ENCODE peak calls at places on chromosome 18, in seven cellular contexts. M is tibial nerve; J is prostate gland; E is PC-9; T is right cardiac atrium; Y is IMR-90; O is CD4-positive, alpha-beta memory T cell. F is an unnamed sample. For H3K9me3, the result is how much of the 10 kb centered on the place peaks cover.

GRCh38 chr18:25349131-25349925 is 2.6 kb downstream of the ZNF521 start:
- DNase-seq in M (no peak), Y (peak), J (no peak), T (peak), E (no peak), O (no peak), F (no peak)

GRCh38 chr18:21369146-21369545 is 127.1 kb downstream of the GREB1L start:
- DNase-seq in E (no peak), O (no peak), J (no peak), Y (no peak), M (no peak), T (no peak), F (no peak)

GRCh38 chr18:1017227-1017626 is 112.6 kb downstream of the ADCYAP1 start:
- DNase-seq in Y (no peak), O (no peak), T (no peak), E (no peak), M (no peak), J (no peak), F (no peak)

GRCh38 chr18:50405582-50406271 is 30.9 kb downstream of the SKA1 start:
- DNase-seq in M (no peak), T (no peak), Y (no peak), E (no peak), J (peak), O (no peak), F (no peak)

GRCh38 chr18:10101293-10101701 is 187.5 kb downstream of the VAPA start:
- DNase-seq in T (peak), E (no peak), O (no peak), Y (no peak), M (no peak), J (no peak), F (no peak)

GRCh38 chr18:7272268-7273049 is 41.6 kb downstream of the LRRC30 start:
- DNase-seq in E (peak), M (peak), T (peak), J (peak), Y (peak), O (no peak), F (no peak)

GRCh38 chr18:25326231-25327042 is 25.5 kb downstream of the ZNF521 start:
- DNase-seq in M (no peak), E (no peak), O (no peak), T (no peak), J (no peak), Y (peak), F (no peak)

GRCh38 chr18:74266161-74266560 is 25.6 kb downstream of the CYB5A start:
- DNase-seq in Y (peak), E (no peak), M (no peak), O (no peak), J (no peak), T (no peak), F (no peak)

GRCh38 chr18:63820694-63821093 is 45.5 kb downstream of the SERPINB7 start:
- DNase-seq in Y (no peak), M (no peak), E (no peak), T (no peak), J (no peak), O (no peak), F (no peak)

GRCh38 chr18:62781262-62781661 is 65.9 kb downstream of the PHLPP1 start:
- DNase-seq in M (no peak), Y (no peak), O (no peak), T (no peak), J (no peak), E (no peak), F (no peak)

GRCh38 chr18:77127769-77128671 is 4.6 kb downstream of the MBP start:
- DNase-seq in J (peak), Y (peak), M (peak), O (peak), T (no peak), E (peak), F (no peak)

GRCh38 chr18:765764-766549 is 46.1 kb downstream of the YES1 start:
- DNase-seq in E (no peak), O (no peak), T (no peak), M (no peak), Y (no peak), J (no peak), F (no peak)

GRCh38 chr18:7082666-7083065 is 34.9 kb downstream of the LAMA1 start:
- DNase-seq in M (no peak), E (no peak), T (no peak), J (no peak), Y (no peak), O (no peak), F (no peak)

GRCh38 chr18:60146220-60146960 is 226.2 kb downstream of the MC4R start:
- DNase-seq in M (no peak), E (no peak), J (no peak), T (no peak), O (no peak), Y (no peak), F (no peak)

GRCh38 chr18:49869354-49869753 is 56.0 kb upstream of the ACAA2 start:
- DNase-seq in J (peak), E (no peak), T (no peak), Y (no peak), M (no peak), O (no peak), F (no peak)

DNA sequence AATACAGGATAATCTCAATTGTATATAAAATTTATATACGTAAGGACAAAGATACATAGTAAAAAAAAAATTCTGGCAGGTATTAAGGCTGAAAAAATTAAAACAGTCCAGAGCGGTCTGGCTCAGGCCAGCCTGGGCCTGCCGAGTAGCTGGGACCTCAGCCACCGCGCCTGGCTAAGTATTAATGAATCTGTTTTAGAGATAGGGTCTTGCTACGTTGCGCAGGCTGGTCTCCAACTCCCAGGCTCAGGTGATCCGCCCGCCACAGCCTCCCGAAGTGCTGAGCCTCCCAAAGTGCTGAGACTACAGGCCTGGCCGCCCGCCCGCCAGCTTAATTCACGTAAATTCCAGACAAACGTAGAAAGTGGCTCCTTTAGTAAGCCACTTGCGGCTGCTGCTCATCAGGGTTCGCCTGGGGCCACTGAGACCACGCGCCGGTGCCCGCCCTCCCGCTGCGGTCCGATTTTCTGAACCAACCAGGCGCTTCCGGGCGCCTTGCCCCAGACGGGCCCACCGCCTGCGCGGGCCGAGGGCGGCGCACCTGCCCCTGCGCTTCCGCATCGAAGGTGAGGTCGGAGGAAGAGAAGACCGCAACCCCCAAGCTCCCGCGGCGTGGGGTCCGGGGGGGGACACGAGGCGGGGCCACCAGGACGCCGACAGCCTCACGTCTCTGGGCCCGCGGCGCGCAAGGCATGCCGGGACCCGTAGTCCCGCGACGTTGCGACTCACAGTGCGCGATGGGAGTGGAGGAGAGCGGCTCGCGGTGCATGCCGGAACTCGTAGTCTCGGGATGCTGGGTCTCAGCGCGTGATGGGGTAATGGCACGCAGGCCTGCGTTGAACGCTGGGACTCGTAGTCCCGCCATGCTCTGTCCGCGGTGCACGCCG is 695 bp upstream of the CTDP1 start:
- DNase-seq in M (peak), Y (peak), E (peak), O (peak), T (peak), J (peak), F (peak)
- H3K9me3 ChIP-seq in M (under half), Y (under half), E (under half), O (under half), T (under half), J (under half), F (under half)

GRCh38 chr18:44231936-44232335 is 448.8 kb upstream of the SETBP1 start:
- DNase-seq in E (no peak), Y (no peak), O (no peak), M (no peak), J (no peak), T (no peak), F (no peak)

GRCh38 chr18:44238449-44238848 is 442.2 kb upstream of the SETBP1 start:
- DNase-seq in J (no peak), M (no peak), T (no peak), E (no peak), O (no peak), Y (no peak), F (no peak)

GRCh38 chr18:44229693-44230108 is 451.0 kb upstream of the SETBP1 start:
- DNase-seq in T (peak), Y (peak), O (no peak), J (peak), E (no peak), M (peak), F (no peak)

DNA sequence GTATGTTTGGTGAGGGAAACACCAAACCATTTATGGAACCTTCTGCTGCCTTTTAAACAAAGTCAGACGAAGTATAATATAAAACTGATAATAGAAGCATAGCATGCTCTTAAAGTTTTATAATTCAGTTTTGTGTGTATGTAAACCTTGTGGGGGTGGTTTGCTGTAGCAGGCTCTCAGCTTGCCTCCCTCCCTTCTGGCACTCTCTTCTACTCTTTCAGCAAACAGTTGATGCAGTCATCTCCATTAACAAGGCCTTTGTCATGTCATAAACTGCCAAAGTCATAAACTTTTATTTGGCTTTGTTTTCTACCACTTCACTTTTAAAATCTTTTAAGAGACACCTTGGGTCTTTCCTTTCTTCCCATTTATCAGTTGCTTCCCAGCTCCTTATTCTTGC is 448.2 kb upstream of the SETBP1 start:
- DNase-seq in M (no peak), E (no peak), J (no peak), O (no peak), T (no peak), Y (no peak), F (no peak)
- H3K9me3 ChIP-seq in M (under half), E (under half), J (under half), O (under half), T (under half), Y (under half), F (under half)

DNA sequence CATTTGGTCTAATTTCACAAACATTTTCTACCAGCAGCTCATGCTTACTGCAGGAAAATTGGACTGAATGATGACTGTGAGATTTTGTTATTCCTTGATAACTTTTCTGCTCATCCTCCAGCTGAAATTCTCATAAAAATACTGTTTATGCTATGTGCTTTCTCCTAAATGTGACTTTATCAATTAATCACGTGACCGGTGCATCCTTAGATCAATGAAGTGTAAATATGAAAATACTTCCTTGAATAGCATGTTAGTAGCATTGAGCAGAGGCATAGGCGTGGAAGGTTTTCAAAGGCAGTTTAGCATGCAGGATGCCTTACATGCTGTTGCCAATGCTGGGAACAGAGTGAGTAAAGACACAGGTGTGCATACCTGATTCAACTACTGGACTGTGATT is 1002.5 kb downstream of the CBLN2 start:
- DNase-seq in O (no peak), E (no peak), J (no peak), T (no peak), Y (no peak), M (no peak), F (no peak)
- H3K9me3 ChIP-seq in O (under half), E (under half), J (under half), T (under half), Y (under half), M (under half), F (under half)

DNA sequence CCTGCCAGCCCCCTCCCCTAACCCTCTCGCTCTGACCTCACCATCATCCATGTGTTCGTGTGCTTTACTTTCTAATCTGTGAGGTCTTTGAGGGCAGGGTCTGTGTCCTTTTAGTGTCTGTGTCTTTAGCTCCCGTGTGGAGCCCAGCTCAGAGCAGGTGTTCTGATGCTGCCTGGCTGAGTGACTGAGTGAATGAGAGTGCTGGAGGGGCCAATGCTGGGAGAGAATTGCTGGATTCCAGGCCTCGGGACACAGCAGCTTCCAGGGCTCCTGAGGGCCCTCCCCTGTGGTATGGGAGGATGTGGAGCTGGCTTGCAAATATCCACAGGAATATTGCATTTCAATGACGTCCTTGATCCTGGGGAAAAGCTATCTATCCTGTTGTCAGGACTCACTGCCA is 160.6 kb downstream of the ANKRD30B start:
- DNase-seq in Y (no peak), E (no peak), O (no peak), J (no peak), M (no peak), T (no peak), F (no peak)
- H3K9me3 ChIP-seq in Y (under half), E (under half), O (under half), J (under half), M (under half), T (under half), F (under half)

DNA sequence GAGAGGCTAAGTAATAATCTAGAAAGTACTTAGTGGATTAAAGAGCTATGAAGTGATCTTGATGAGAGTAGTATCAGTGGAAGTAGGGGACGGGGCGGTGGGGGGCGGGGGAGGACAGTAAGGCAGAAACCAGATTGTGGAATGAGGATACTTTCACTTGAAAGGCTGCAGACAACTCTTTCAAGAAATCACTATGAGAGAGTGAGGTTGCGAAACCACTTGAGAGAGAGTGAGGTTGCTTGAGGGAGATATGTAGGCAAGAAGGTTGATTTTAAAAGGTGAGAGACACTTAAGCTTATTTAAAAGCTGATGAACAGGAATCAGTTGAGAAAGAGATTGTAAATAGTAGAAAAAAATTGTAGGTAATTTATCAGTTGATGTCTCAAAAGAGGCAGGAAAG is 3.8 kb downstream of the ZNF397 start:
- DNase-seq in Y (no peak), E (no peak), O (no peak), T (no peak), J (no peak), M (no peak), F (no peak)
- H3K9me3 ChIP-seq in Y (under half), E (under half), O (under half), T (under half), J (under half), M (under half), F (under half)

GRCh38 chr18:79897940-79898625 is 53.4 kb downstream of the SLC66A2 start:
- DNase-seq in E (no peak), O (no peak), J (no peak), T (peak), Y (no peak), M (no peak), F (no peak)
- H3K9me3 ChIP-seq in E (under half), O (under half), J (under half), T (under half), Y (under half), M (under half), F (under half)

GRCh38 chr18:79888016-79888415 is 63.4 kb downstream of the SLC66A2 start:
- DNase-seq in Y (no peak), O (no peak), E (no peak), T (no peak), J (no peak), M (no peak), F (no peak)

GRCh38 chr18:79889569-79889968 is 61.9 kb downstream of the SLC66A2 start:
- DNase-seq in T (no peak), M (no peak), J (no peak), Y (no peak), E (no peak), O (no peak), F (no peak)

GRCh38 chr18:79884296-79884962 is 67.0 kb downstream of the SLC66A2 start:
- DNase-seq in J (no peak), E (no peak), T (no peak), Y (no peak), O (no peak), M (no peak), F (no peak)

GRCh38 chr18:79884963-79885728 is 66.3 kb downstream of the SLC66A2 start:
- DNase-seq in M (no peak), Y (no peak), T (no peak), O (no peak), E (no peak), J (no peak), F (no peak)

GRCh38 chr18:79887181-79888000 is 64.1 kb downstream of the SLC66A2 start:
- DNase-seq in E (no peak), Y (no peak), O (no peak), J (no peak), T (no peak), M (no peak), F (no peak)
- H3K9me3 ChIP-seq in E (under half), Y (under half), O (under half), J (under half), T (under half), M (under half), F (under half)

GRCh38 chr18:8460748-8461147 is 148.5 kb upstream of the RAB12 start:
- DNase-seq in J (no peak), M (no peak), Y (no peak), E (no peak), O (no peak), T (no peak), F (no peak)

GRCh38 chr18:8458546-8459215 is 150.6 kb upstream of the RAB12 start:
- DNase-seq in E (no peak), M (no peak), J (no peak), T (no peak), O (no peak), Y (no peak), F (no peak)

GRCh38 chr18:8454136-8454535 is 155.1 kb upstream of the RAB12 start:
- DNase-seq in M (no peak), E (peak), O (no peak), T (no peak), J (no peak), Y (no peak), F (no peak)

GRCh38 chr18:8453528-8453927 is 155.7 kb upstream of the RAB12 start:
- DNase-seq in T (no peak), M (no peak), O (no peak), E (peak), J (no peak), Y (no peak), F (no peak)

GRCh38 chr18:8455661-8456614 is 153.3 kb upstream of the RAB12 start:
- DNase-seq in E (no peak), J (no peak), Y (no peak), T (no peak), M (no peak), O (no peak), F (no peak)
- H3K9me3 ChIP-seq in E (under half), J (under half), Y (under half), T (under half), M (under half), O (under half), F (under half)

DNA sequence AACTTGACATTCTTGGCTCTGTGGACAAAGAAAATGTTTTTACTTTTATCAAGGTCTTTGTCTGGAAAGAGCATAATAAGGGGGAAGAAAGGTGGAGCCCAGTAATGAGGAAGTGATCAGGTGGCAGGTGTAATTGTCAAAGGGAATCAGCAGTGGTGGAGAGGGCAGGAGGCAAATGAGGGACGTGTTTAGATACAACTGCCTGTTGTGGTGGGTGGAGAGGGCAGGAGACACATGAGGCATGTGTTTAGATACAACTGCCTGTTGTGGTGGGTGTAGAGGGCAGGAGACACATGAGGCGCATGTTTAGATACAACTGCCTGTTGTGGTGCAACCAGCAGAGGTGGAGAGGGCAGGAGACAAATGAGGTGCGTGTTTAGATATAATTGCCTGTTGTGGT is 173.0 kb downstream of the ANKRD30B start:
- DNase-seq in M (no peak), E (no peak), T (no peak), O (no peak), J (no peak), Y (no peak), F (no peak)
- H3K9me3 ChIP-seq in M (under half), E (under half), T (under half), O (under half), J (under half), Y (under half), F (under half)

GRCh38 chr18:61582205-61582710 is 249.0 kb downstream of the CDH20 start:
- DNase-seq in E (no peak), T (peak), O (no peak), M (no peak), J (no peak), Y (no peak), F (no peak)

GRCh38 chr18:61579581-61579980 is 246.4 kb downstream of the CDH20 start:
- DNase-seq in J (no peak), E (no peak), O (no peak), M (no peak), Y (no peak), T (no peak), F (no peak)

GRCh38 chr18:61581578-61582204 is 248.5 kb downstream of the CDH20 start:
- DNase-seq in M (peak), J (peak), O (peak), T (peak), Y (peak), E (no peak), F (peak)

GRCh38 chr18:61580061-61580460 is 246.8 kb downstream of the CDH20 start:
- DNase-seq in J (no peak), T (no peak), M (no peak), E (no peak), O (no peak), Y (no peak), F (no peak)

GRCh38 chr18:61578846-61579245 is 245.6 kb downstream of the CDH20 start:
- DNase-seq in J (no peak), T (no peak), M (no peak), O (no peak), E (no peak), Y (no peak), F (no peak)
- H3K9me3 ChIP-seq in J (under half), T (under half), M (under half), O (under half), E (under half), Y (under half), F (under half)